ENCODE peak calls at places on chromosomes 6 and 20, in four cellular contexts. S is AG10803, F is lung, D is Panc1. J is an unnamed sample.

GRCh38 chr6:10412165-10412947 is 2.5 kb downstream of the TFAP2A start:
- DNase-seq in S (peak), F (no peak), D (no peak), J (peak)

GRCh38 chr20:728022-728944 is 40.0 kb downstream of the SLC52A3 start:
- DNase-seq in S (no peak), D (peak), F (no peak), J (no peak)

GRCh38 chr6:747006-747405 is 54.1 kb upstream of the EXOC2 start:
- DNase-seq in S (no peak), D (no peak), F (no peak), J (no peak)

GRCh38 chr20:40073535-40074111 is 615.4 kb downstream of the MAFB start:
- DNase-seq in D (no peak), F (no peak), S (no peak), J (no peak)

GRCh38 chr6:144468709-144469108 is 183.6 kb downstream of the UTRN start:
- DNase-seq in S (no peak), F (no peak), D (no peak), J (no peak)

GRCh38 chr6:128095362-128095761 is 194.5 kb upstream of the THEMIS start:
- DNase-seq in F (no peak), D (no peak), S (no peak), J (no peak)

GRCh38 chr6:53603381-53604121 is 58.6 kb upstream of the GCLC start:
- DNase-seq in D (no peak), S (peak), F (no peak), J (no peak)

GRCh38 chr20:23144856-23145255 is 58.7 kb upstream of the CD93 start:
- DNase-seq in F (no peak), S (no peak), D (no peak), J (no peak)

GRCh38 chr6:77159730-77160129 is 303.6 kb downstream of the HTR1B start:
- DNase-seq in D (no peak), S (no peak), F (no peak), J (no peak)

GRCh38 chr6:169752074-169752623 is 727 bp downstream of the ERMARD start:
- DNase-seq in F (no peak), S (peak), D (no peak), J (no peak)

GRCh38 chr6:144395014-144395413 is 109.9 kb downstream of the UTRN start:
- DNase-seq in F (no peak), S (no peak), D (no peak), J (no peak)

GRCh38 chr6:151071295-151071694 is 168.5 kb upstream of the AKAP12 start:
- DNase-seq in D (no peak), S (peak), F (no peak), J (peak)

GRCh38 chr6:89048985-89049384 is 31.6 kb upstream of the PNRC1 start:
- DNase-seq in S (peak), D (no peak), F (no peak), J (no peak)

GRCh38 chr6:39204646-39205244 is 24.5 kb downstream of the KCNK5 start:
- DNase-seq in F (no peak), S (no peak), D (no peak), J (no peak)

GRCh38 chr6:37559060-37559459 is 59.4 kb upstream of the CCDC167 start:
- DNase-seq in S (no peak), D (no peak), F (no peak), J (no peak)

GRCh38 chr6:132114201-132114860 is 163.2 kb upstream of the CCN2 start:
- DNase-seq in D (no peak), S (peak), F (no peak), J (no peak)

GRCh38 chr6:24924956-24925355 is 10.8 kb downstream of the RIPOR2 start:
- DNase-seq in F (no peak), S (no peak), D (no peak), J (no peak)

GRCh38 chr6:111666812-111667211 is 61.1 kb upstream of the TRAF3IP2 start:
- DNase-seq in F (no peak), S (no peak), D (no peak), J (no peak)

GRCh38 chr6:125974214-125974866 is 12.0 kb upstream of the TRMT11 start:
- DNase-seq in D (no peak), F (no peak), S (peak), J (no peak)

GRCh38 chr6:105179244-105180065 is at the start of gene POPDC3:
- DNase-seq in F (no peak), S (peak), D (no peak), J (no peak)

GRCh38 chr6:73121421-73121993 is 103.8 kb downstream of the KHDC1L start:
- DNase-seq in S (peak), D (no peak), F (no peak), J (peak)

GRCh38 chr20:24863356-24863755 is 85.7 kb upstream of the CST7 start:
- DNase-seq in F (no peak), S (peak), D (no peak), J (no peak)

GRCh38 chr20:61306935-61307475 is 54.9 kb downstream of the CDH4 start:
- DNase-seq in D (no peak), S (no peak), F (no peak), J (no peak)

GRCh38 chr20:1761116-1761515 is 103.5 kb upstream of the SIRPG start:
- DNase-seq in D (peak), F (no peak), S (peak), J (peak)

GRCh38 chr6:117558818-117559217 is 43.5 kb downstream of the GOPC start:
- DNase-seq in F (no peak), D (no peak), S (no peak), J (no peak)

GRCh38 chr6:11918021-11918738 is 93.9 kb upstream of the HIVEP1 start:
- DNase-seq in F (no peak), D (no peak), S (peak), J (peak)

GRCh38 chr20:21106171-21106694 is at the start of gene LINC00237:
- DNase-seq in F (no peak), S (no peak), D (no peak), J (no peak)

GRCh38 chr6:74170118-74170517 is 474.1 kb downstream of the CD109 start:
- DNase-seq in D (no peak), S (peak), F (no peak), J (peak)

GRCh38 chr6:113694278-113695077 is 162.7 kb upstream of the MARCKS start:
- DNase-seq in F (no peak), D (peak), S (peak), J (no peak)

GRCh38 chr6:28258877-28259777 is at the start of gene NKAPL:
- DNase-seq in S (peak), F (peak), D (no peak), J (no peak)

GRCh38 chr6:49849121-49849907 is 17.0 kb downstream of the CRISP1 start:
- DNase-seq in F (no peak), S (peak), D (peak), J (peak)

GRCh38 chr6:71012871-71013456 is 56.1 kb upstream of the B3GAT2 start:
- DNase-seq in D (peak), S (peak), F (no peak), J (no peak)

GRCh38 chr6:88165877-88166492 is at the start of gene CNR1:
- DNase-seq in F (peak), D (no peak), S (peak), J (no peak)

GRCh38 chr6:37647765-37648085 is 50.0 kb downstream of the MDGA1 start:
- DNase-seq in D (no peak), S (no peak), F (no peak), J (no peak)

GRCh38 chr6:159042003-159042823 is 2.6 kb downstream of the TAGAP start:
- DNase-seq in S (peak), D (peak), F (peak), J (no peak)

GRCh38 chr6:85449388-85449817 is 480 bp upstream of the NT5E start:
- DNase-seq in S (peak), D (no peak), F (no peak), J (no peak)
- H3K4me3 ChIP-seq in S (peak), D (peak), F (peak), J (peak)

GRCh38 chr6:109922851-109923250 is 55.3 kb upstream of the GPR6 start:
- DNase-seq in S (no peak), D (no peak), F (no peak), J (no peak)

GRCh38 chr6:109925060-109925459 is 53.1 kb upstream of the GPR6 start:
- DNase-seq in S (no peak), D (no peak), F (no peak), J (no peak)

GRCh38 chr6:109927052-109927451 is 51.1 kb upstream of the GPR6 start:
- DNase-seq in F (no peak), D (peak), S (no peak), J (no peak)
- H3K4me3 ChIP-seq in F (no peak), D (no peak), S (no peak), J (no peak)

DNA sequence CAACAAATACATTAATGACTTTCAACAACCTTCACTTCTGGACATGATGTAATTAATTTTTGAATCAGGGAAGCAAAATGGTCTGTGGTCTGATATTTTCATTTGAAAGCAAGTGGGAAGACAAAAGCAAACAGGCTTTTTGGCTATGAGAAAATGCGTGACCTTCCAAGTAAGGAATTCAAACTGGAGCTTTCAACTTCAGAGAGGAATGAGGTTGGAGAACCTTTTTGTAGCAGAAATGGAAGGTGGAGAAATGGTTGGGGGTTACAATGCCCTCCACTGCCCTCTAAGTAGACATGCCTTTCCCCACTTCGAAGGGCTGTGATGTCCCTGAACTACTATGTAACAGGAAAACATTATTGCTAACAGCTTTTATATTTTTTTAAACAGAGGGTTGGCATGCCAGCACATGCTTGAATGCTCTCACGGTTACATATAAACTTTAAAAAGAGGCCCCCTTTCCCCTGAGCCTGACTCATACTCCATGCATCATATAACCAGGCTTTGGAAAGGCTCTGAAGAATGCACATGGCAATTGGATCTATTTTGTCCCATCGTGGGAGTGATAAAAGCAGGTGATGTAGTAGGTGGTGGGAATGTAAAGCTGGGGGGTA is 203.7 kb upstream of the CITED2 start:
- DNase-seq in F (no peak), D (no peak), S (peak), J (peak)
- H3K4me3 ChIP-seq in F (no peak), D (no peak), S (no peak), J (no peak)

DNA sequence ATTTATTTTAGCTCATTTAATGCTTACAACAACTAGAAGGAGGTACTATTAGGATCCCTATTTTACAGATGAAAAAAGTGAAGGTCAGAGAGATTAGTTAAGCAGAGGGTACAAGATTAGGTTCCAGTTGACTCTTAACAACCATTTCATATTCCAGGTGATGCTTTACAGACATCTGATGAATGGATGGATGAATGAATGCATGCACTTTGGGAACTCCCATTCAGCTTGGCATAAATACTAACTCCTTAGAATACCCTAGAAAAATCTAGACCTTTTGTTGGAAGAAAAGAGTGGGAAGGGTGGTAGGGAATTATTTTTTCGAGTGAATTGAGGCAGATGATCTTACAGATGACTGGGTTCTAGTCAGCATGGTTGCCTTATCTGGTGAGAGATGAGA is 746 bp upstream of the SNRPB2 start:
- DNase-seq in D (no peak), F (no peak), S (no peak), J (no peak)
- H3K4me3 ChIP-seq in D (peak), F (no peak), S (no peak), J (no peak)

DNA sequence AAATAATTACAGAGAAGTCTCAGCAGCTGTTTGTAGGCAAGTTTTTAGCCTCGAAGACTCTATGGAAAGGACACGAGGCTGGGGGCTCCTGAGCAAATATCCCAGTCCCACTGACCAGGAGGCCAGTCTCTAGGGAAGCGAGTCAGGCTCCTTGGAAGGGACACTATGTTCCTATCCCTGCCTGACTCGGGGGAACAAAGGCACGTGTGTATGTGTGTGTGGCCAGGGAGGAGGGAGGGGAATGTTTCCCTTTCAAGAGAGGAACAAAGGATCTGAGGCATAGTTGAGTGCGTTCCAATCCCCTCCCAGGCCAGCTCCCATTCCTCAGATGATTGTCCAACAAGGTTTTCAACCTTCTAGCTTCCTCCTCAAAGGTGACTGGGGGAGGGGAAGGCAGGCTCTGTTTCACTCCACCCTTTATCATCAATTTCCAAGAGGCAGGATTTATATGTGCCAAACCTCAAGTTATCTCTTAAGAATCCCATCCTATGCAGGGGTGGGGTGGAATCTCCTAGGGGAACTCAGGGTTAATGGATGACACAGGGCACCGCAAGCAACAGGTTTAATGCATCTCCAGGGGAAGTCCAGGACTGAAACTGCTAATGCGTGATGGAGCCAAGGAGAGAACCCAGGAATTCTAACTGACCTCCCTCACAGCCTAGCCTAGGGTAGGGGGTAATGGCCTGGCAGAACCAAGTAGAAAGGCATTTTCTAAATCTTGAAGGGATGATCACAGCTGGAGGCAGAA is 9.9 kb downstream of the BCL2L1 start:
- DNase-seq in F (peak), S (peak), D (no peak), J (no peak)
- H3K4me3 ChIP-seq in F (no peak), S (peak), D (peak), J (peak)

GRCh38 chr6:119312875-119313338 is 36.7 kb downstream of the MAN1A1 start:
- DNase-seq in F (no peak), D (no peak), S (no peak), J (no peak)
- H3K4me3 ChIP-seq in F (no peak), D (no peak), S (no peak), J (no peak)

GRCh38 chr6:129575378-129576118 is 134.4 kb downstream of the ARHGAP18 start:
- DNase-seq in D (no peak), S (peak), F (no peak), J (peak)
- H3K4me3 ChIP-seq in D (peak), S (peak), F (no peak), J (no peak)

DNA sequence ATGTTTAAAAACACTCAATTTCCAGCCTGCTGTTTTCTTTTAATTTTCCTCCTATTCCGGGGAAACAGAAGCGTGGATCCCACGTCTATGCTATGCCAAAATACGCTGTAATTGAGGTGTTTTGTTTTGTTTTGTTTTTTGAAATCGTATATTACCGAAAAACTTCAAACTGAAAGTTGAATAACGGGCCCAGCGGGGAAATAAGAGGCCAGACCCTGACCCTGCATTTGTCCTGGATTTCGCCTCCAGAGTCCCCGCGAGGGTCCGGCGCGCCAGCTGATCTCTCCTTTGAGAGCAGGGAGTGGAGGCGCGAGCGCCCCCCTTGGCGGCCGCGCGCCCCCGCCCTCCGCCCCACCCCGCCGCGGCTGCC is 335 bp upstream of the BMP2 start:
- DNase-seq in S (no peak), D (no peak), F (no peak), J (no peak)
- H3K4me3 ChIP-seq in S (peak), D (peak), F (peak), J (peak)